ENCODE peak calls at places on chromosomes 4 and X, in five cellular contexts. W, Y, T, E and B are unnamed samples.

GRCh38 chr4:88291003-88291402 is 6.6 kb upstream of the PPM1K start:
- DNase-seq in E (no peak), T (no peak), W (no peak), Y (no peak), B (no peak)

GRCh38 chr4:82248903-82249632 is 124.7 kb downstream of the HNRNPD start:
- DNase-seq in W (no peak), Y (no peak), E (no peak), T (no peak), B (no peak)

GRCh38 chr4:133464311-133464710 is 315.2 kb downstream of the PCDH10 start:
- DNase-seq in W (no peak), E (no peak), Y (no peak), T (no peak), B (no peak)

GRCh38 chr4:139873111-139873866 is 207.7 kb downstream of the MGST2 start:
- DNase-seq in E (no peak), Y (no peak), W (no peak), T (no peak), B (no peak)

GRCh38 chr4:26862381-26862915 is 1.8 kb downstream of the STIM2 start:
- DNase-seq in T (no peak), W (no peak), E (no peak), Y (no peak), B (no peak)

GRCh38 chr4:152479428-152480026 is 56.4 kb downstream of the FBXW7 start:
- DNase-seq in T (peak; percentile 73), W (no peak), E (no peak), Y (no peak), B (no peak)

GRCh38 chrX:94058728-94059382 is 384.8 kb downstream of the FAM133A start:
- DNase-seq in W (no peak), Y (peak; percentile 20), T (no peak), E (peak; percentile 46), B (peak; percentile 47)

GRCh38 chrX:40938418-40938817 is 146.8 kb upstream of the USP9X start:
- DNase-seq in T (peak; percentile 39), Y (no peak), E (no peak), W (no peak), B (no peak)

GRCh38 chr4:123744664-123745290 is 348.2 kb downstream of the SPRY1 start:
- DNase-seq in E (no peak), W (no peak), T (peak; percentile 43), Y (no peak), B (no peak)

GRCh38 chr4:55012363-55013255 is 112.8 kb downstream of the KDR start:
- DNase-seq in E (no peak), W (no peak), T (no peak), Y (no peak), B (no peak)

GRCh38 chrX:119729408-119730201 is 28.8 kb upstream of the SOWAHD start:
- DNase-seq in E (peak; percentile 60), W (peak; percentile 24), Y (peak; percentile 49), T (peak; percentile 83), B (peak; percentile 57)

GRCh38 chr4:168766537-168767316 is 243.3 kb downstream of the CBR4 start:
- DNase-seq in T (peak; percentile 95), E (no peak), W (no peak), Y (no peak), B (no peak)

GRCh38 chr4:118264096-118264495 is 88.7 kb downstream of the PRSS12 start:
- DNase-seq in E (no peak), T (no peak), Y (no peak), W (no peak), B (no peak)

GRCh38 chr4:21512351-21512750 is 436.2 kb downstream of the KCNIP4 start:
- DNase-seq in W (no peak), E (no peak), Y (peak; percentile 19), T (peak; percentile 63), B (peak; percentile 3)

GRCh38 chrX:143340190-143340589 is 177.1 kb downstream of the SPANXN3 start:
- DNase-seq in Y (no peak), W (no peak), E (no peak), T (no peak), B (no peak)

GRCh38 chrX:69145714-69146113 is 19.5 kb downstream of the PJA1 start:
- DNase-seq in T (no peak), Y (no peak), W (no peak), E (no peak), B (no peak)

GRCh38 chr4:79442422-79442821 is 34.4 kb upstream of the GK2 start:
- DNase-seq in Y (no peak), E (no peak), W (no peak), T (peak; percentile 59), B (no peak)

GRCh38 chr4:184389978-184390518 is 84.3 kb downstream of the IRF2 start:
- DNase-seq in Y (no peak), T (no peak), E (peak; percentile 63), W (no peak), B (no peak)

GRCh38 chr4:84585276-84585675 is 2.3 kb downstream of the CDS1 start:
- DNase-seq in W (no peak), Y (no peak), E (no peak), T (no peak), B (no peak)

GRCh38 chr4:84582988-84583870 is at the start of gene CDS1:
- DNase-seq in W (no peak), Y (peak; percentile 32), E (peak; percentile 59), T (no peak), B (peak; percentile 16)

GRCh38 chr4:84579410-84579791 is 3.5 kb upstream of the CDS1 start:
- DNase-seq in Y (no peak), T (no peak), E (peak; percentile 67), W (no peak), B (no peak)

GRCh38 chr4:84582302-84582987 is 482 bp upstream of the CDS1 start:
- DNase-seq in W (no peak), E (peak; percentile 99), T (peak; percentile 43), Y (peak; percentile 88), B (peak; percentile 80)

GRCh38 chr4:84583871-84584373 is 995 bp downstream of the CDS1 start:
- DNase-seq in T (no peak), E (no peak), Y (no peak), W (no peak), B (no peak)
- TF ChIP-seq CTCF in T (no peak), E (peak; percentile 7), Y (no peak), W (no peak), B (peak; percentile 50)

GRCh38 chr4:76977113-76977512 is 27.6 kb downstream of the SEPTIN11 start:
- DNase-seq in E (no peak), Y (no peak), W (no peak), T (no peak), B (no peak)
- TF ChIP-seq CTCF in E (no peak), Y (no peak), W (no peak), T (no peak), B (no peak)

DNA sequence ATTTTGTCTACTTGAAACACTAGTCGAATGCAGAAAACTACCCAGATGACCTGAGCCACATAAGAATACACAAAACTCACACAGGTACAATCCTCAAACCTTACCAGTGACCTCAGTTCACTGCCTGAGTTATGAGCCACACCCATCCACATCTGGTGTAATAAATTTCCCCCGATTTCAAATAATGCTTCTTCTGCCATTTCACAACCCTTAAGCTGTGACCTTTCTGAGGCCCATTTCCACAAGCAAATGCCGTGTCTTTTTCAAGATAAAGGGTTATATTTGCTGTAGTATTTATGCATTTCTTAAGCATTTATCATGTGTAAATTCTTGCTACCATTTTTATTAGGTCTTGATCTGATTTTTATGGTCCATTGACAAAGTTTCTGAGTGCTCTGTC is 1.8 kb upstream of the ARHGEF38 start:
- DNase-seq in T (peak; percentile 23), E (no peak), W (no peak), Y (no peak), B (no peak)
- TF ChIP-seq CTCF in T (no peak), E (no peak), W (no peak), Y (no peak), B (no peak)

GRCh38 chrX:24241822-24242648 is 71.8 kb downstream of the SUPT20HL2 start:
- DNase-seq in W (no peak), E (no peak), T (peak; percentile 47), Y (no peak), B (no peak)
- TF ChIP-seq CTCF in W (peak; percentile 38), E (peak; percentile 64), T (peak; percentile 45), Y (no peak), B (peak; percentile 64)

GRCh38 chrX:48493890-48494364 is 14.9 kb upstream of the PORCN start:
- DNase-seq in Y (peak; percentile 47), W (no peak), T (peak; percentile 63), E (peak; percentile 64), B (peak; percentile 40)
- TF ChIP-seq CTCF in Y (no peak), W (peak; percentile 45), T (peak; percentile 42), E (peak; percentile 64), B (peak; percentile 56)

GRCh38 chr4:14877246-14878220 is 124.7 kb upstream of the CPEB2 start:
- DNase-seq in E (no peak), T (no peak), Y (peak; percentile 25), W (no peak), B (no peak)

GRCh38 chr4:14868426-14868825 is 133.9 kb upstream of the CPEB2 start:
- DNase-seq in T (no peak), Y (no peak), W (no peak), E (no peak), B (no peak)

GRCh38 chr4:14874990-14875389 is 127.3 kb upstream of the CPEB2 start:
- DNase-seq in W (no peak), T (no peak), E (no peak), Y (no peak), B (no peak)

GRCh38 chr4:14867847-14868246 is 134.4 kb upstream of the CPEB2 start:
- DNase-seq in E (no peak), T (no peak), W (no peak), Y (no peak), B (peak; percentile 2)

GRCh38 chr4:14871676-14872430 is 130.4 kb upstream of the CPEB2 start:
- DNase-seq in E (peak; percentile 65), W (no peak), T (no peak), Y (peak; percentile 37), B (no peak)
- TF ChIP-seq CTCF in E (peak; percentile 70), W (peak; percentile 8), T (peak; percentile 24), Y (peak; percentile 22), B (peak; percentile 48)

GRCh38 chr4:121653214-121653613 is 43.6 kb downstream of the ANXA5 start:
- DNase-seq in W (no peak), T (no peak), E (no peak), Y (no peak), B (no peak)

GRCh38 chr4:121656269-121656641 is 40.5 kb downstream of the ANXA5 start:
- DNase-seq in Y (peak; percentile 51), E (peak; percentile 39), W (peak; percentile 37), T (peak; percentile 77), B (peak; percentile 21)

GRCh38 chr4:121654738-121655137 is 42.0 kb downstream of the ANXA5 start:
- DNase-seq in T (no peak), Y (no peak), E (no peak), W (no peak), B (no peak)

GRCh38 chr4:121653986-121654385 is 42.8 kb downstream of the ANXA5 start:
- DNase-seq in T (no peak), W (no peak), E (no peak), Y (no peak), B (no peak)

GRCh38 chr4:121655320-121656268 is 41.2 kb downstream of the ANXA5 start:
- DNase-seq in Y (no peak), W (no peak), E (no peak), T (no peak), B (no peak)
- TF ChIP-seq CTCF in Y (no peak), W (no peak), E (no peak), T (no peak), B (no peak)

GRCh38 chr4:163816494-163816893 is 322.0 kb downstream of the TMA16 start:
- DNase-seq in E (no peak), W (no peak), T (no peak), Y (no peak), B (no peak)
- TF ChIP-seq CTCF in E (peak; percentile 56), W (no peak), T (no peak), Y (no peak), B (no peak)